ENCODE peak calls at places on chromosomes 4 and X, in ten cellular contexts. A is ELF-1; V is activated CD4-positive, CD25-positive, alpha-beta regulatory T cell treated with anti-CD3 and anti-CD28 coated beads, Interleukin-2, amount 50 U/mL, for 72 hours; P is T-helper 2 cell; B is CD4-positive, alpha-beta T cell; Y is CD4-positive, alpha-beta memory T cell; T is nephron progenitor cell; W is anterior cingulate cortex; E is NB4; J is kidney. O is an unnamed sample.

GRCh38 chr4:98608343-98608742 is 50.1 kb downstream of the TSPAN5 start:
- DNase-seq in A (no peak), V (no peak), P (no peak), B (no peak), Y (no peak), T (no peak), W (no peak), E (no peak), J (no peak), O (no peak)

GRCh38 chr4:138627096-138627495 is 384.9 kb upstream of the SLC7A11 start:
- DNase-seq in A (no peak), V (no peak), P (no peak), B (no peak), Y (no peak), T (no peak), W (no peak), E (no peak), J (no peak), O (no peak)

GRCh38 chr4:3514806-3515421 is 17.3 kb downstream of the LRPAP1 start:
- DNase-seq in A (peak; percentile 55), V (no peak), P (no peak), B (no peak), Y (no peak), T (peak; percentile 53), W (no peak), E (no peak), J (peak; percentile 68), O (no peak)

GRCh38 chr4:136864580-136865185 is 667.6 kb downstream of the PCDH18 start:
- DNase-seq in A (peak; percentile 5), V (no peak), P (no peak), B (no peak), Y (peak; percentile 8), T (peak; percentile 46), W (no peak), E (peak; percentile 69), J (no peak), O (peak; percentile 61)

GRCh38 chr4:107258359-107258758 is 222.2 kb upstream of the DKK2 start:
- DNase-seq in A (no peak), V (no peak), P (no peak), B (no peak), Y (no peak), T (no peak), W (no peak), E (no peak), J (no peak), O (no peak)

GRCh38 chr4:2812985-2813384 is 20.1 kb downstream of the SH3BP2 start:
- DNase-seq in A (no peak), V (no peak), P (no peak), B (no peak), Y (no peak), T (no peak), W (no peak), E (peak; percentile 68), J (no peak), O (no peak)

GRCh38 chr4:53576676-53577372 is 14.5 kb downstream of the LNX1 start:
- DNase-seq in A (no peak), V (no peak), P (no peak), B (no peak), Y (no peak), T (no peak), W (no peak), E (no peak), J (no peak), O (peak; percentile 71)

GRCh38 chrX:37912286-37912685 is 64.9 kb upstream of the DYNLT3 start:
- DNase-seq in A (peak; percentile 43), V (no peak), P (no peak), B (no peak), Y (no peak), T (no peak), W (no peak), E (peak; percentile 14), J (no peak), O (no peak)

GRCh38 chr4:25879991-25880641 is 17.3 kb upstream of the SEL1L3 start:
- DNase-seq in A (no peak), V (no peak), P (no peak), B (no peak), Y (no peak), T (no peak), W (no peak), E (peak; percentile 86), J (no peak), O (no peak)

GRCh38 chr4:1409806-1410425 is 3.7 kb upstream of the NKX1-1 start:
- DNase-seq in A (no peak), V (no peak), P (no peak), B (no peak), Y (no peak), T (no peak), W (no peak), E (no peak), J (no peak), O (no peak)

GRCh38 chrX:3295731-3296130 is 50.7 kb downstream of the MXRA5 start:
- DNase-seq in A (peak; percentile 69), V (no peak), P (no peak), B (no peak), Y (no peak), T (peak; percentile 12), W (no peak), E (peak; percentile 8), J (no peak), O (no peak)

GRCh38 chr4:98720871-98721480 is 62.6 kb upstream of the TSPAN5 start:
- DNase-seq in A (no peak), V (no peak), P (no peak), B (no peak), Y (no peak), T (no peak), W (no peak), E (no peak), J (no peak), O (no peak)

GRCh38 chrX:22577181-22577580 is 304.5 kb downstream of the CBLL2 start:
- DNase-seq in A (no peak), V (no peak), P (no peak), B (no peak), Y (no peak), T (no peak), W (no peak), E (no peak), J (no peak), O (no peak)

GRCh38 chr4:45004847-45005565 is 278.6 kb upstream of the GNPDA2 start:
- DNase-seq in A (no peak), V (no peak), P (no peak), B (no peak), Y (no peak), T (no peak), W (no peak), E (no peak), J (no peak), O (no peak)

GRCh38 chr4:114582625-114583024 is 16.0 kb upstream of the UGT8 start:
- DNase-seq in A (no peak), V (no peak), P (no peak), B (no peak), Y (no peak), T (no peak), W (no peak), E (no peak), J (no peak), O (no peak)

GRCh38 chr4:89558147-89558546 is 250.5 kb upstream of the GPRIN3 start:
- DNase-seq in A (peak; percentile 25), V (no peak), P (no peak), B (no peak), Y (no peak), T (no peak), W (no peak), E (peak; percentile 12), J (no peak), O (no peak)

GRCh38 chr4:83536649-83537352 is 893 bp downstream of the GPAT3 start:
- DNase-seq in A (peak; percentile 10), V (no peak), P (no peak), B (no peak), Y (no peak), T (peak; percentile 31), W (no peak), E (no peak), J (no peak), O (no peak)

GRCh38 chrX:115584715-115585114 is 23.7 kb downstream of the PLS3 start:
- DNase-seq in A (no peak), V (no peak), P (no peak), B (no peak), Y (no peak), T (no peak), W (no peak), E (no peak), J (no peak), O (no peak)

GRCh38 chr4:112668131-112668530 is 31.2 kb downstream of the LARP7 start:
- DNase-seq in A (no peak), V (no peak), P (no peak), B (no peak), Y (no peak), T (no peak), W (no peak), E (no peak), J (no peak), O (no peak)

GRCh38 chr4:184386271-184386781 is 88.0 kb downstream of the IRF2 start:
- DNase-seq in A (peak; percentile 28), V (no peak), P (no peak), B (no peak), Y (no peak), T (no peak), W (no peak), E (no peak), J (no peak), O (no peak)

GRCh38 chrX:155242300-155242699 is 22.0 kb downstream of the RAB39B start:
- DNase-seq in A (no peak), V (no peak), P (no peak), B (no peak), Y (no peak), T (no peak), W (no peak), E (peak; percentile 59), J (no peak), O (no peak)

GRCh38 chrX:153828723-153829548 is 1.4 kb downstream of the PDZD4 start:
- DNase-seq in A (peak; percentile 83), V (no peak), P (no peak), B (no peak), Y (no peak), T (peak; percentile 44), W (no peak), E (no peak), J (no peak), O (no peak)

GRCh38 chr4:86825511-86825910 is 23.7 kb downstream of the SLC10A6 start:
- DNase-seq in A (no peak), V (no peak), P (no peak), B (no peak), Y (no peak), T (no peak), W (no peak), E (no peak), J (no peak), O (no peak)

GRCh38 chr4:10115657-10116624 is 658 bp downstream of the WDR1 start:
- DNase-seq in A (peak; percentile 73), V (peak; percentile 77), P (peak; percentile 48), B (peak; percentile 76), Y (peak; percentile 74), T (peak; percentile 50), W (no peak), E (peak; percentile 69), J (peak; percentile 93), O (peak; percentile 22)

GRCh38 chrX:1244164-1245076 is 24.2 kb upstream of the CSF2RA start:
- DNase-seq in A (peak; percentile 96), V (no peak), P (no peak), B (no peak), Y (no peak), T (peak; percentile 49), W (no peak), E (peak; percentile 63), J (peak; percentile 46), O (no peak)

GRCh38 chr4:72791054-72791453 is 222.0 kb upstream of the ADAMTS3 start:
- DNase-seq in A (no peak), V (no peak), P (no peak), B (no peak), Y (no peak), T (no peak), W (no peak), E (no peak), J (no peak), O (no peak)

GRCh38 chr4:3302164-3302785 is 9.5 kb downstream of the RGS12 start:
- DNase-seq in A (no peak), V (peak; percentile 56), P (peak; percentile 64), B (peak; percentile 87), Y (peak; percentile 91), T (no peak), W (no peak), E (peak; percentile 67), J (peak; percentile 81), O (no peak)

GRCh38 chr4:158710814-158711213 is 12.4 kb downstream of the PPID start:
- DNase-seq in A (no peak), V (no peak), P (no peak), B (no peak), Y (no peak), T (no peak), W (no peak), E (peak; percentile 4), J (no peak), O (no peak)

O was measured in DMS153.